ENCODE peak calls at places on chromosome 18, in six cellular contexts. G is spleen, I is choroid plexus epithelial cell, B is hepatocyte, F is tibial artery, U is heart left ventricle. D is an unnamed sample.

GRCh38 chr18:60024857-60025256 is 125.1 kb downstream of the PMAIP1 start:
- DNase-seq in G (no peak), I (peak; percentile 23), B (no peak), F (no peak), U (no peak), D (no peak)

GRCh38 chr18:3449702-3450357 is at the start of gene TGIF1:
- DNase-seq in G (peak; percentile 93), I (peak; percentile 81), B (peak; percentile 93), F (peak; percentile 86), U (peak; percentile 79), D (peak; percentile 82)

GRCh38 chr18:64183674-64184073 is 34.8 kb upstream of the LINC00305 start:
- DNase-seq in G (no peak), I (no peak), B (no peak), F (no peak), U (no peak), D (no peak)

GRCh38 chr18:7784171-7784570 is 217.1 kb downstream of the PTPRM start:
- DNase-seq in G (no peak), I (no peak), B (no peak), F (no peak), U (no peak), D (no peak)

GRCh38 chr18:45658756-45659155 is 43.5 kb downstream of the SLC14A2 start:
- DNase-seq in G (no peak), I (no peak), B (no peak), F (no peak), U (no peak), D (peak; percentile 69)

GRCh38 chr18:46060359-46060841 is 11.7 kb downstream of the PSTPIP2 start:
- DNase-seq in G (no peak), I (no peak), B (peak; percentile 44), F (no peak), U (no peak), D (no peak)

GRCh38 chr18:55753643-55754255 is 165.8 kb upstream of the TCF4 start:
- DNase-seq in G (no peak), I (no peak), B (no peak), F (no peak), U (no peak), D (peak; percentile 95)

GRCh38 chr18:48003426-48004349 is 73.2 kb upstream of the SMAD2 start:
- DNase-seq in G (no peak), I (peak; percentile 79), B (no peak), F (no peak), U (peak; percentile 66), D (peak; percentile 33)

GRCh38 chr18:34808389-34808788 is 98.3 kb downstream of the DTNA start:
- DNase-seq in G (no peak), I (no peak), B (no peak), F (no peak), U (no peak), D (peak; percentile 11)

GRCh38 chr18:68221116-68221724 is 493.7 kb downstream of the TMX3 start:
- DNase-seq in G (no peak), I (peak; percentile 24), B (no peak), F (no peak), U (no peak), D (no peak)

GRCh38 chr18:44509048-44509447 is 171.6 kb upstream of the SETBP1 start:
- DNase-seq in G (no peak), I (no peak), B (no peak), F (no peak), U (no peak), D (no peak)

GRCh38 chr18:58394046-58394445 is 234.8 kb downstream of the ALPK2 start:
- DNase-seq in G (no peak), I (no peak), B (no peak), F (no peak), U (no peak), D (no peak)

GRCh38 chr18:10495936-10496335 is 29.9 kb upstream of the NAPG start:
- DNase-seq in G (no peak), I (no peak), B (no peak), F (no peak), U (no peak), D (no peak)

GRCh38 chr18:3162181-3162580 is 57.6 kb downstream of the MYOM1 start:
- DNase-seq in G (no peak), I (no peak), B (peak; percentile 28), F (no peak), U (no peak), D (peak; percentile 88)

GRCh38 chr18:36830141-36830495 is 1.2 kb downstream of the KIAA1328 start:
- DNase-seq in G (no peak), I (no peak), B (no peak), F (no peak), U (no peak), D (no peak)

GRCh38 chr18:36828630-36829361 is at the start of the genes KIAA1328 and TPGS2:
- DNase-seq in G (peak; percentile 97), I (peak; percentile 91), B (peak; percentile 95), F (peak; percentile 83), U (peak; percentile 84), D (peak; percentile 89)

GRCh38 chr18:36831139-36831538 is 2.2 kb downstream of the KIAA1328 start:
- DNase-seq in G (no peak), I (no peak), B (no peak), F (no peak), U (no peak), D (peak; percentile 83)

GRCh38 chr18:36828157-36828629 is 609 bp downstream of the TPGS2 start:
- DNase-seq in G (no peak), I (peak; percentile 79), B (peak; percentile 55), F (peak; percentile 25), U (no peak), D (peak; percentile 60)

GRCh38 chr18:36829362-36830140 is 624 bp downstream of the KIAA1328 start:
- DNase-seq in G (no peak), I (peak; percentile 39), B (peak; percentile 21), F (no peak), U (no peak), D (peak; percentile 35)
- TF ChIP-seq CTCF in G (no peak), I (no peak), B (no peak), F (no peak), U (no peak), D (no peak)

DNA sequence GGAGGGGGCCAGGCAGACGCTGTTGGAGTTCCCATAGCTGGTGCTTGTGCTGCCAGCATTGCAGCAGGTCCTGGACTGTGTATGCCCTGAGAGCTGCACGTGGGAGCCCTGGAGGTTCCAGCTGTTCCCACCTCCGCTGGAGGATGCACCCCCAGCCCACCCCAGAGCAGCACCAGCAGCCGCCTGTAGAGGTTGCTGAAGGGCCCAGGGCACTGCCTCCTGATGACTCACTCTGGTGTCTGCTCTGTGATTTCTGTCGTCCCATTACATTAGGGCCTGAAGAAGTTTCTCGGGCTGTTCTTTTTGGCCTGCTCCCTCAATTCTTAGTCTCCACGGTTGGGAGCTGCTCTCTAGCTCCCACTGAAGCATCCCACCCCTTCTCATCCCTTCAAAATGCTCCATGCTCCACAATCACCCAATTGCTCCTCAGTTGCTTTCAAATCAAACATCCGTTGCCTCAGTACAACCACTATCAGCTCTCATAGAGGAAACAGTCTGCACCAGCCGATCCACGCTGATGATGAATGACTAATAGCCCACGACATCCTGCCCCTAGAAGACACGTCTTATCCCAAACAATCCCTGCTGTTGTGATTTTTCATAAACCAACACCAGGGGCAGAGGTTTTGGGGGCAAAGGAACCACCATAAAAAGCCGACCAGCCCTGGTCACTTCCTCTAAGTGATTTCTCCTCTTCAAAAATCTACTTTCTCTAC is 65.2 kb upstream of the RNF152 start:
- DNase-seq in G (no peak), I (peak; percentile 55), B (no peak), F (no peak), U (no peak), D (peak; percentile 27)
- TF ChIP-seq CTCF in G (no peak), I (peak; percentile 65), B (no peak), F (no peak), U (no peak), D (peak; percentile 26)

GRCh38 chr18:25453556-25454269 is 101.7 kb upstream of the ZNF521 start:
- DNase-seq in G (no peak), I (peak; percentile 59), B (peak; percentile 29), F (no peak), U (no peak), D (no peak)

GRCh38 chr18:25446972-25447371 is 95.0 kb upstream of the ZNF521 start:
- DNase-seq in G (no peak), I (no peak), B (no peak), F (no peak), U (no peak), D (no peak)

GRCh38 chr18:25445430-25445829 is 93.5 kb upstream of the ZNF521 start:
- DNase-seq in G (no peak), I (no peak), B (no peak), F (no peak), U (no peak), D (no peak)

GRCh38 chr18:25451077-25451658 is 99.2 kb upstream of the ZNF521 start:
- DNase-seq in G (no peak), I (no peak), B (no peak), F (no peak), U (no peak), D (no peak)

DNA sequence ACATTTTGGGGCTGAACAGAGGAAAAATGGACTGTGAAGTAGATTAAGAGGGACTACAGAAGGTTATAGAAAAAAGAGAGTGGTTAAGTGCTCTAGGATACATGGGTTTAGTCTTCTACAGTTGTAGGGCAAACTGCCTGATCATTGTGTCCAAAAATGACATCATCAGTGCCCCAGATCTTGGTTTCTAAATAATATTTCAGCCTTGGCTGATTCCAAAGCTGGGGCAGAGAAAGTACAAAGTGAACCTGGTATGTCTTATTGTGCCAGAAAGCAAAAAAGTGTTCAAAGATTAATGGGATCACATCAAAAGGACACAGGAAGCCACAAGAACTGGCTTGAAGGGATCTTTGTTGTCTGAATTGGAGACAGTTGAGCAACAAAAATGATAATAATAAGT is 97.1 kb upstream of the ZNF521 start:
- DNase-seq in G (no peak), I (no peak), B (no peak), F (no peak), U (no peak), D (no peak)
- TF ChIP-seq CTCF in G (no peak), I (no peak), B (no peak), F (no peak), U (no peak), D (no peak)

DNA sequence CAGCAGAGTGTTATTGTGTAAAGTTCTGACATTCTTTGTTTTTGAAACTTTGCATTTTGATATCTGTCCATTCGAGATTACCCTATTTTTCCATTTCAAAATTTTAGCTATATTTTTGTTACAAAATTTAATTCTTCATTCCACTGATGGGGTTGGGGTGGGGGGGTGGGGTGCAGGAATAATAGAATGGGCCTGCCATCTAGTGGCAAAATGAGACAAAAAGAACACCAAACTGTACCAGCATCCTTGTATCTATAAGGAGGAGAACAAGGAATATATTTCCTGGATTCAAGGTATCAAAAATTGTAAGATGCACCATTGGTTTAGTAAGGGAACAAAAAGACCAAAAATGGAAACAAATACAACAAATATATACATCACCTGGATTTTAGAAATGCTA is 27.9 kb upstream of the TTR start:
- DNase-seq in G (no peak), I (peak; percentile 16), B (no peak), F (no peak), U (no peak), D (peak; percentile 18)
- TF ChIP-seq CTCF in G (no peak), I (no peak), B (peak; percentile 35), F (no peak), U (no peak), D (no peak)

D was measured in epithelial cell of esophagus.